ENCODE peak calls at places on chromosomes 3 and 15, in nine cellular contexts. One of them, this sample, is unnamed.
A peak's percentile ranks its signal among the peaks of the same experiment; 100 is the strongest.

GRCh38 chr3:172666873-172667694 is 43.8 kb downstream of the NCEH1 start:
- DNase-seq in GM03348: peak; percentile 78
- DNase-seq in sciatic nerve: peak; percentile 87
- DNase-seq in cardiac septum: peak; percentile 82
- DNase-seq in T-helper 2 cell: no peak
- DNase-seq in amniotic epithelial cell: peak; percentile 95
- DNase-seq in pancreas: no peak
- DNase-seq in HT1080: peak; percentile 84
- DNase-seq in neural crest cell: peak; percentile 80
- DNase-seq in this sample: peak; percentile 87

GRCh38 chr15:32787949-32788348 is 70.1 kb downstream of the GREM1 start:
- DNase-seq in GM03348: no peak
- DNase-seq in sciatic nerve: no peak
- DNase-seq in T-helper 2 cell: no peak
- DNase-seq in HT1080: no peak
- DNase-seq in amniotic epithelial cell: no peak
- DNase-seq in neural crest cell: no peak
- DNase-seq in cardiac septum: no peak
- DNase-seq in pancreas: no peak
- DNase-seq in this sample: no peak

GRCh38 chr3:171966533-171967136 is 72.7 kb upstream of the FNDC3B start:
- DNase-seq in T-helper 2 cell: no peak
- DNase-seq in neural crest cell: no peak
- DNase-seq in pancreas: no peak
- DNase-seq in sciatic nerve: no peak
- DNase-seq in GM03348: peak; percentile 24
- DNase-seq in cardiac septum: no peak
- DNase-seq in HT1080: no peak
- DNase-seq in amniotic epithelial cell: no peak
- DNase-seq in this sample: no peak

GRCh38 chr3:34947849-34948248 is 691.5 kb upstream of the ARPP21 start:
- DNase-seq in GM03348: no peak
- DNase-seq in amniotic epithelial cell: no peak
- DNase-seq in T-helper 2 cell: no peak
- DNase-seq in cardiac septum: no peak
- DNase-seq in sciatic nerve: no peak
- DNase-seq in HT1080: peak; percentile 77
- DNase-seq in neural crest cell: no peak
- DNase-seq in pancreas: no peak
- DNase-seq in this sample: no peak

GRCh38 chr15:41968738-41969137 is 3.6 kb downstream of the EHD4 start:
- DNase-seq in cardiac septum: no peak
- DNase-seq in HT1080: no peak
- DNase-seq in amniotic epithelial cell: no peak
- DNase-seq in GM03348: no peak
- DNase-seq in neural crest cell: no peak
- DNase-seq in sciatic nerve: no peak
- DNase-seq in T-helper 2 cell: no peak
- DNase-seq in pancreas: no peak
- DNase-seq in this sample: no peak

GRCh38 chr3:32399030-32399620 is 7.5 kb downstream of the CMTM7 start:
- DNase-seq in pancreas: no peak
- DNase-seq in amniotic epithelial cell: peak; percentile 50
- DNase-seq in neural crest cell: no peak
- DNase-seq in GM03348: peak; percentile 64
- DNase-seq in HT1080: peak; percentile 61
- DNase-seq in sciatic nerve: no peak
- DNase-seq in T-helper 2 cell: no peak
- DNase-seq in cardiac septum: no peak
- DNase-seq in this sample: peak; percentile 60

GRCh38 chr3:155370198-155370597 is 76.7 kb upstream of the STRIT1 start:
- DNase-seq in HT1080: no peak
- DNase-seq in pancreas: no peak
- DNase-seq in cardiac septum: no peak
- DNase-seq in amniotic epithelial cell: no peak
- DNase-seq in T-helper 2 cell: no peak
- DNase-seq in GM03348: no peak
- DNase-seq in sciatic nerve: no peak
- DNase-seq in neural crest cell: no peak
- DNase-seq in this sample: no peak

GRCh38 chr3:65948833-65949573 is 89.7 kb downstream of the MAGI1 start:
- DNase-seq in sciatic nerve: no peak
- DNase-seq in GM03348: no peak
- DNase-seq in HT1080: no peak
- DNase-seq in neural crest cell: no peak
- DNase-seq in cardiac septum: no peak
- DNase-seq in T-helper 2 cell: no peak
- DNase-seq in amniotic epithelial cell: no peak
- DNase-seq in pancreas: no peak
- DNase-seq in this sample: peak; percentile 88

GRCh38 chr3:155560594-155560993 is 184.3 kb downstream of the PLCH1 start:
- DNase-seq in pancreas: no peak
- DNase-seq in cardiac septum: no peak
- DNase-seq in HT1080: peak; percentile 95
- DNase-seq in GM03348: peak; percentile 16
- DNase-seq in T-helper 2 cell: no peak
- DNase-seq in amniotic epithelial cell: no peak
- DNase-seq in neural crest cell: no peak
- DNase-seq in sciatic nerve: no peak
- DNase-seq in this sample: no peak

GRCh38 chr15:58002338-58003126 is 63.0 kb downstream of the ALDH1A2 start:
- DNase-seq in T-helper 2 cell: no peak
- DNase-seq in GM03348: no peak
- DNase-seq in amniotic epithelial cell: no peak
- DNase-seq in HT1080: no peak
- DNase-seq in cardiac septum: no peak
- DNase-seq in pancreas: no peak
- DNase-seq in sciatic nerve: no peak
- DNase-seq in neural crest cell: no peak
- DNase-seq in this sample: no peak

This sample was measured in dermis microvascular lymphatic vessel endothelial cell.